ENCODE peak calls at places on chromosomes 3 and 15, in six cellular contexts. L, N, H, B, Z and K are unnamed samples.

GRCh38 chr3:85387913-85388510 is 429.2 kb downstream of the CADM2 start:
- DNase-seq in L (no peak), N (no peak), H (no peak), B (no peak), Z (peak; percentile 52), K (peak; percentile 12)

GRCh38 chr3:21447471-21448205 is 303.4 kb downstream of the ZNF385D start:
- DNase-seq in L (no peak), N (peak; percentile 70), H (peak; percentile 86), B (no peak), Z (no peak), K (no peak)

GRCh38 chr15:79886119-79886518 is 10.7 kb downstream of the MTHFS start:
- DNase-seq in L (no peak), N (no peak), H (no peak), B (no peak), Z (no peak), K (no peak)

GRCh38 chr3:157494581-157495281 is 8.5 kb downstream of the VEPH1 start:
- DNase-seq in L (no peak), N (no peak), H (peak; percentile 60), B (no peak), Z (peak; percentile 47), K (no peak)

GRCh38 chr15:58119016-58119415 is 19.2 kb upstream of the AQP9 start:
- DNase-seq in L (no peak), N (no peak), H (no peak), B (no peak), Z (no peak), K (no peak)

GRCh38 chr3:14152963-14153355 is 25.4 kb downstream of the XPC start:
- DNase-seq in L (no peak), N (no peak), H (no peak), B (no peak), Z (no peak), K (no peak)

GRCh38 chr3:22306454-22306853 is 555.4 kb upstream of the ZNF385D start:
- DNase-seq in L (no peak), N (no peak), H (no peak), B (no peak), Z (no peak), K (no peak)

GRCh38 chr3:61922118-61922517 is 360.7 kb downstream of the PTPRG start:
- DNase-seq in L (no peak), N (no peak), H (peak; percentile 10), B (no peak), Z (no peak), K (no peak)

GRCh38 chr15:101795455-101795854 is 7.9 kb upstream of the OR4F6 start:
- DNase-seq in L (no peak), N (peak; percentile 59), H (peak; percentile 90), B (no peak), Z (no peak), K (no peak)

GRCh38 chr15:69628256-69629093 is 175.9 kb downstream of the RPLP1 start:
- DNase-seq in L (peak; percentile 59), N (no peak), H (no peak), B (no peak), Z (no peak), K (no peak)

GRCh38 chr3:189298469-189299375 is 127.0 kb downstream of the TPRG1 start:
- DNase-seq in L (no peak), N (no peak), H (peak; percentile 7), B (no peak), Z (no peak), K (no peak)

GRCh38 chr3:98903705-98904481 is 2.4 kb upstream of the DCBLD2 start:
- DNase-seq in L (no peak), N (no peak), H (no peak), B (no peak), Z (no peak), K (no peak)

GRCh38 chr3:149377408-149378111 is at the start of gene TM4SF1:
- DNase-seq in L (no peak), N (no peak), H (peak; percentile 97), B (no peak), Z (no peak), K (no peak)

GRCh38 chr3:194971009-194971408 is 285.3 kb downstream of the FAM43A start:
- DNase-seq in L (no peak), N (no peak), H (no peak), B (no peak), Z (no peak), K (no peak)

GRCh38 chr3:37779289-37780152 is 82.2 kb upstream of the CTDSPL start:
- DNase-seq in L (peak; percentile 56), N (peak; percentile 50), H (peak; percentile 77), B (peak; percentile 67), Z (peak; percentile 74), K (peak; percentile 89)

GRCh38 chr15:87724330-87724729 is 532.2 kb downstream of the NTRK3 start:
- DNase-seq in L (no peak), N (no peak), H (no peak), B (no peak), Z (no peak), K (no peak)

GRCh38 chr15:92932946-92933649 is 33.0 kb downstream of the CHD2 start:
- DNase-seq in L (no peak), N (no peak), H (no peak), B (no peak), Z (no peak), K (no peak)

GRCh38 chr3:65761890-65762605 is 276.7 kb downstream of the MAGI1 start:
- DNase-seq in L (no peak), N (no peak), H (no peak), B (peak; percentile 50), Z (no peak), K (no peak)

GRCh38 chr15:100806157-100806556 is 73.5 kb upstream of the ALDH1A3 start:
- DNase-seq in L (no peak), N (no peak), H (no peak), B (no peak), Z (no peak), K (no peak)

GRCh38 chr3:89525597-89525996 is 418.2 kb downstream of the EPHA3 start:
- DNase-seq in L (no peak), N (no peak), H (no peak), B (no peak), Z (no peak), K (no peak)

GRCh38 chr3:55416381-55416821 is 70.7 kb downstream of the WNT5A start:
- DNase-seq in L (no peak), N (peak; percentile 94), H (peak; percentile 89), B (no peak), Z (no peak), K (no peak)

GRCh38 chr15:39706252-39706651 is 76.4 kb downstream of the FSIP1 start:
- DNase-seq in L (no peak), N (no peak), H (no peak), B (no peak), Z (no peak), K (no peak)

GRCh38 chr3:73848173-73848751 is 223.5 kb upstream of the PDZRN3 start:
- DNase-seq in L (no peak), N (peak; percentile 12), H (peak; percentile 40), B (peak; percentile 0), Z (no peak), K (peak; percentile 39)

GRCh38 chr3:150370129-150370602 is 37.9 kb upstream of the TSC22D2 start:
- DNase-seq in L (peak; percentile 51), N (peak; percentile 95), H (peak; percentile 98), B (peak; percentile 63), Z (no peak), K (peak; percentile 36)

GRCh38 chr3:126433496-126434263 is 39.0 kb downstream of the CFAP100 start:
- DNase-seq in L (peak; percentile 37), N (no peak), H (no peak), B (no peak), Z (no peak), K (peak; percentile 47)

GRCh38 chr3:196179380-196180308 is 31.6 kb downstream of the ZDHHC19 start:
- DNase-seq in L (peak; percentile 92), N (peak; percentile 38), H (peak; percentile 95), B (no peak), Z (peak; percentile 95), K (peak; percentile 93)

GRCh38 chr3:122974764-122975162 is 52.8 kb downstream of the SEMA5B start:
- DNase-seq in L (peak; percentile 26), N (no peak), H (peak; percentile 76), B (no peak), Z (no peak), K (no peak)

GRCh38 chr3:49164983-49165720 is 979 bp downstream of the CCDC71 start:
- DNase-seq in L (no peak), N (no peak), H (no peak), B (no peak), Z (no peak), K (no peak)

GRCh38 chr3:69998759-69999158 is 774 bp upstream of the SAMMSON start:
- DNase-seq in L (no peak), N (no peak), H (no peak), B (no peak), Z (no peak), K (peak; percentile 47)

GRCh38 chr3:124272611-124273151 is 280.8 kb upstream of the ROPN1 start:
- DNase-seq in L (peak; percentile 50), N (no peak), H (peak; percentile 77), B (no peak), Z (no peak), K (peak; percentile 25)

GRCh38 chr3:180250172-180250571 is 213.4 kb upstream of the PEX5L start:
- DNase-seq in L (no peak), N (no peak), H (peak; percentile 55), B (no peak), Z (no peak), K (no peak)

GRCh38 chr15:67405208-67406191 is 115.4 kb upstream of the C15orf61 start:
- DNase-seq in L (no peak), N (peak; percentile 30), H (peak; percentile 90), B (no peak), Z (no peak), K (no peak)

GRCh38 chr3:49012441-49013017 is 5.3 kb downstream of the WDR6 start:
- DNase-seq in L (no peak), N (no peak), H (no peak), B (no peak), Z (no peak), K (no peak)

GRCh38 chr3:40504636-40505430 is 1.0 kb upstream of the ZNF620 start:
- DNase-seq in L (no peak), N (peak; percentile 70), H (peak; percentile 93), B (no peak), Z (no peak), K (no peak)

GRCh38 chr3:63684081-63684480 is 31.6 kb downstream of the SNTN start:
- DNase-seq in L (no peak), N (no peak), H (no peak), B (no peak), Z (no peak), K (no peak)

GRCh38 chr3:182258538-182259177 is 534.6 kb upstream of the ATP11B start:
- DNase-seq in L (peak; percentile 50), N (no peak), H (peak; percentile 58), B (peak; percentile 55), Z (no peak), K (peak; percentile 86)

GRCh38 chr15:63401714-63402497 is 20.3 kb upstream of the CA12 start:
- DNase-seq in L (no peak), N (no peak), H (no peak), B (no peak), Z (no peak), K (no peak)

GRCh38 chr3:148309390-148310035 is 388.2 kb upstream of the AGTR1 start:
- DNase-seq in L (no peak), N (no peak), H (peak; percentile 40), B (peak; percentile 30), Z (no peak), K (peak; percentile 12)